ENCODE peak calls at places on chromosome 9, in ten cellular contexts. M is adrenal gland, F is stomach, L is thyroid gland, Y is HCT116, I is upper lobe of right lung, S is cardiac muscle cell, B is suprapubic skin, Z is mammary epithelial cell, C is A549. R is an unnamed sample.

GRCh38 chr9:23779220-23779619 is 46.8 kb downstream of the ELAVL2 start:
- DNase-seq in S (peak; percentile 73), I (no peak), B (no peak), Z (no peak), Y (no peak), L (no peak), F (no peak), C (no peak), M (no peak), R (peak; percentile 29)

GRCh38 chr9:105973811-105974407 is 279.6 kb downstream of the TMEM38B start:
- DNase-seq in Y (no peak), B (no peak), I (no peak), L (no peak), M (no peak), Z (no peak), F (no peak), C (no peak), S (no peak), R (no peak)

GRCh38 chr9:33778700-33779351 is 16.5 kb upstream of the PRSS3 start:
- DNase-seq in M (peak; percentile 36), I (no peak), F (peak; percentile 46), S (peak; percentile 66), C (peak; percentile 67), L (peak; percentile 33), Z (peak; percentile 55), B (no peak), Y (peak; percentile 58), R (peak; percentile 44)

GRCh38 chr9:83521017-83521810 is 17.0 kb downstream of the FRMD3 start:
- DNase-seq in Z (peak; percentile 19), B (no peak), S (no peak), C (no peak), F (no peak), L (peak; percentile 57), Y (no peak), I (no peak), M (no peak), R (no peak)

GRCh38 chr9:134177186-134177585 is 12.8 kb upstream of the RNU6ATAC start:
- DNase-seq in C (no peak), L (no peak), F (no peak), I (no peak), B (no peak), Z (no peak), Y (no peak), S (no peak), M (no peak), R (no peak)

GRCh38 chr9:69471433-69471832 is 146.4 kb downstream of the ENTREP1 start:
- DNase-seq in S (no peak), L (no peak), I (no peak), M (no peak), Z (peak; percentile 65), C (no peak), Y (no peak), B (no peak), F (no peak), R (no peak)

GRCh38 chr9:113187935-113188595 is 33.0 kb downstream of the FKBP15 start:
- DNase-seq in M (peak; percentile 82), F (no peak), Z (peak; percentile 93), I (peak; percentile 73), C (peak; percentile 22), L (no peak), B (peak; percentile 82), S (no peak), Y (peak; percentile 6), R (peak; percentile 28)

GRCh38 chr9:113919825-113920224 is 43.7 kb downstream of the ZNF618 start:
- DNase-seq in Z (no peak), F (no peak), S (no peak), I (no peak), B (no peak), C (no peak), M (no peak), L (no peak), Y (no peak), R (no peak)

GRCh38 chr9:6876195-6876594 is 118.4 kb downstream of the KDM4C start:
- DNase-seq in S (no peak), M (no peak), F (no peak), Z (peak; percentile 22), Y (no peak), I (no peak), B (no peak), C (no peak), L (no peak), R (no peak)

GRCh38 chr9:18237776-18238175 is 236.2 kb upstream of the ADAMTSL1 start:
- DNase-seq in M (no peak), I (no peak), C (no peak), Y (no peak), F (no peak), Z (no peak), L (no peak), S (no peak), B (no peak), R (no peak)

GRCh38 chr9:33619666-33620404 is 95.8 kb downstream of the ANKRD18B start:
- DNase-seq in M (no peak), C (peak; percentile 46), I (no peak), S (peak; percentile 26), F (no peak), L (no peak), B (no peak), Y (peak; percentile 28), Z (peak; percentile 71), R (no peak)

GRCh38 chr9:114717908-114718486 is 36.0 kb upstream of the TEX48 start:
- DNase-seq in I (no peak), Y (no peak), M (no peak), F (no peak), B (no peak), Z (no peak), S (no peak), L (no peak), C (no peak), R (no peak)

GRCh38 chr9:764105-764524 is 77.4 kb upstream of the DMRT1 start:
- DNase-seq in C (peak; percentile 86), L (peak; percentile 44), Y (peak; percentile 90), Z (peak; percentile 74), F (peak; percentile 71), I (no peak), B (peak; percentile 79), M (peak; percentile 51), S (peak; percentile 69), R (peak; percentile 76)

GRCh38 chr9:86562691-86563090 is 208.5 kb upstream of the TUT7 start:
- DNase-seq in C (no peak), I (no peak), Z (no peak), B (no peak), F (no peak), Y (no peak), M (no peak), L (no peak), S (no peak), R (no peak)
- H3K4me3 ChIP-seq in C (no peak overlapping the region), I (no peak overlapping the region), Z (no peak overlapping the region), B (no peak overlapping the region), F (no peak overlapping the region), Y (no peak overlapping the region), M (no peak overlapping the region), L (no peak overlapping the region), S (no peak overlapping the region), R (no peak overlapping the region)

DNA sequence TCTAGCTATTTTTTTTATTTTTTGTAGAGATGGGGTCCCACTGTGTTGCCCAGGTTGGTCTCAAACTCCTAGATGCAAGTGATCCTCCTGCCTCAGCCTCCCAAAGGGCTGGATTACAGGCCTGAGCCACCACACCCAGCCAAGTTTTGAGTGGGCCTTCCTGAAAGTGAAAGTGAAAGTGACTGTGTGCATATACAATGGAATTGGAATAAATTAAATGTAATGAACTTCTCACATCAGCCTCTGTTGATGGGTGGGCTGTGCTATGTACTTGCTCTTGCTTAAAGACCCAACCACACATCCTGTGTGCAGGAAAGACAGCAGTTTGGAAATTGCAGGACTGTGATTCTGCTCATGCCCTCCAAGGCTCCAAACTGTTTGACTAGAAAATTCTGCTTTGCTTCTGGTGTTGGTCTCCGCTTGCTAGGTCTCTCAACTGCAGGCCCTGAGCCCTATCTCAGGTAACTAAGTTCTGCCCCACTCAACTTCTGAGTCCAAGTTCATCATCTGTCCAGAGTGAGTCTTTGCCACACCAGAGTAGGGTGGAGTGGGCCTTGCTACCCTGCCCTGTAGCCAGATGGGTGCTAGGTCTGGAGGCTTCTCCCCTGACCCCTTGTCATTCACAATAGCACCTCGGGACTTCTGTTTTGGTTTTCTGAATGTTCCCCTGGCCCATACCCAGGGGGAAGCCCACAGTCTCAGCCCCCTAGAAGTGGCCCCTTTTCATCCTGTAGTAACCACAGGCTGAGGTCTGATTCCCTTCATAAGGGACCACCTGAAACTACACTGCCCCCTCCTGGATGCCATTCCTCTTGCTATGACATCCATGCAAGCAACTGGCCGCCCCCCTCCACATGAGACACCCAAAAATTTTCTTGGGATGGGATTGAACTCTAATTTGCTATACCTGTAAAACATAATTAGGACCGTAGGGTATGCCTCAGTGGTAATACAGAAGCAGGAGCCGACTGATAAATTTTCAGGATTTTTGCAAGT is 36.5 kb upstream of the RAD23B start:
- DNase-seq in F (no peak), C (no peak), I (no peak), B (no peak), L (no peak), S (peak; percentile 17), M (no peak), Y (no peak), Z (no peak), R (no peak)
- TF ChIP-seq CTCF in F (no peak), C (peak; percentile 14), I (peak; percentile 5), B (no peak), L (no peak), S (peak; percentile 20), M (no peak), Y (peak; percentile 60), Z (no peak), R (no peak)

DNA sequence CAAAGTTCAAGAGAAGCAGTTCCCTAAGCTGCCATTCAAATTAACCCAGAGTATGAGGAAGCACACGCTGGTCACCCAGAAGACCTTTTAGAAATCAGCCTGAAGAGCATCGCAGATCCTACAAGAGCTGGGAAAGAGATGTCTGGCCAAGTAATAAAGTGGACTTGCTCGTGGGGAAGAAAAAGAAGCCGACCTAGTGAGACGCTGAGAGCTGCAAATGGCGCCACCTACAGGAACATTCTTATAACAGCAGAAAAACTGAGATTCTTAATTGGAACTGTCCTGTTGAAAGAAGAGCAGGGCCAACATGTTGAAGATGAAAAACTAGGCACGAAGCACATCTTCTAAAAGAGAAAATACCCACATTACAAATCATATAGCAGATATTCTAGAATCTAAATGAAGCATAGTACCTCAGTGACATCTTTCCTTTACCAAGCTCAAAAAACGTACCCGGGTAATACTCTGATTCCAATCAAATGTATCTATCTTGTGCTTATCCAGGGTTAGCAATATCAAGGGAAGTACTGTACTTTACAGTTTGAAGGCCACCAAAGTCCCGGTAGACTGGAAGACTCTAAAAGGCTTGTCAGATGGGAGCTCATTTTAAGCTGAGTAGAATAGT is 3.9 kb upstream of the GNAQ start:
- DNase-seq in L (peak; percentile 67), I (no peak), S (peak; percentile 82), M (peak; percentile 53), Y (peak; percentile 65), B (no peak), C (peak; percentile 40), F (peak; percentile 61), Z (peak; percentile 61), R (peak; percentile 58)
- H3K4me3 ChIP-seq in L (no peak overlapping the region), I (no peak overlapping the region), S (no peak overlapping the region), M (no peak overlapping the region), Y (no peak overlapping the region), B (no peak overlapping the region), C (no peak overlapping the region), F (no peak overlapping the region), Z (no peak overlapping the region), R (no peak overlapping the region)

DNA sequence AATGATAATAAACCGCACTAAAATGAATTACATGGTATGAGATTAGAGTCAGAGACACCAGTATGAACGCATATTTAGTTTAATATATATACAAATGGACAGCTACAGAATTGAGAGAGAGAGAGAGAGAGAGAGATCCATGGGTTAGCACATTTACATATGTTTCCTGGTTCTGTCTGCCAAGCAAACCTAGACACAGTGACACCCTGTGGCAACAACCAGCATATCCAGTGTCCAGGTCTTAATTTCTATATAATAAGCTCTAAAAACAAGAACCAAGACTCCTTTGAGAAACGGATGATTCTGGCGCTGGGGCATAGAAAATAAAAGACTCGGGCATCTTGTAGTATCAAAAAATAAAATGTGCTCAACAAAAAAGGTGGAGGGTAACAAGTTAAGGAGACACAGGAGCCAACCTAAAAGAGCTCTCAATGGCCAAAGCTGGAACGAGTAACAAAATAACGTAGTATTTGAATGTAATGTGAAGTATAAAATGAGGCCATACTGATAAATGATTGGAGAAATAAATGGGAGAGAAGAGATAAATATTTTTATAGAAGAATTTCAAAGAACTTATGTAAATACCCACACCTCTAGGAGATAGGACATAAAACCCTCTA is 84.5 kb downstream of the RFX3 start:
- DNase-seq in F (peak; percentile 50), Z (peak; percentile 45), Y (peak; percentile 51), M (peak; percentile 42), L (peak; percentile 44), S (peak; percentile 66), I (no peak), C (peak; percentile 34), B (no peak), R (peak; percentile 31)
- TF ChIP-seq CTCF in F (peak; percentile 27), Z (peak; percentile 73), Y (peak; percentile 65), M (peak; percentile 35), L (peak; percentile 13), S (peak; percentile 72), I (peak; percentile 65), C (peak; percentile 55), B (peak; percentile 39), R (peak; percentile 54)